ENCODE peak calls at places on chromosomes 12 and 14, in five cellular contexts. M is stomach, S is A549, P is coronary artery, I is PC-3. E is an unnamed sample.

GRCh38 chr12:92603741-92604432 is 98.9 kb upstream of the PLEKHG7 start:
- DNase-seq in P (no peak), I (no peak), S (no peak), M (no peak), E (no peak)

GRCh38 chr14:59727073-59727661 is 143.4 kb downstream of the RTN1 start:
- DNase-seq in I (no peak), P (no peak), S (no peak), M (no peak), E (no peak)

GRCh38 chr12:52041695-52042123 is 9.5 kb upstream of the NR4A1 start:
- DNase-seq in M (peak; percentile 58), I (no peak), S (no peak), P (no peak), E (no peak)

GRCh38 chr14:86640288-86640687 is 1110.3 kb downstream of the FLRT2 start:
- DNase-seq in S (no peak), I (no peak), P (no peak), M (no peak), E (no peak)

GRCh38 chr14:95597784-95598204 is 62.9 kb downstream of the GLRX5 start:
- DNase-seq in S (no peak), M (no peak), I (no peak), P (no peak), E (no peak)

GRCh38 chr12:12180136-12180535 is 86.7 kb downstream of the LRP6 start:
- DNase-seq in S (no peak), M (no peak), I (no peak), P (no peak), E (no peak)

GRCh38 chr14:33773205-33774030 is 177.5 kb downstream of the EGLN3 start:
- DNase-seq in I (no peak), S (no peak), M (no peak), P (no peak), E (no peak)

GRCh38 chr12:80041071-80041470 is 58.3 kb upstream of the OTOGL start:
- DNase-seq in P (no peak), M (no peak), S (no peak), I (no peak), E (no peak)

GRCh38 chr14:97796511-97796910 is 999.3 kb downstream of the VRK1 start:
- DNase-seq in I (no peak), S (no peak), P (no peak), M (no peak), E (no peak)

GRCh38 chr12:20657496-20657895 is 37.6 kb upstream of the SLCO1C1 start:
- DNase-seq in S (no peak), I (no peak), M (no peak), P (no peak), E (no peak)

GRCh38 chr12:28378749-28379148 is 188.5 kb downstream of the CCDC91 start:
- DNase-seq in P (no peak), S (no peak), M (no peak), I (peak; percentile 50), E (no peak)

GRCh38 chr14:31057035-31057434 is 30.9 kb upstream of the STRN3 start:
- DNase-seq in S (no peak), P (no peak), M (no peak), I (peak; percentile 34), E (no peak)

GRCh38 chr12:69052613-69053408 is 119.8 kb upstream of the CPM start:
- DNase-seq in M (no peak), P (no peak), S (peak; percentile 66), I (peak; percentile 91), E (no peak)

GRCh38 chr12:102638777-102639176 is 158.4 kb upstream of the IGF1 start:
- DNase-seq in P (no peak), S (no peak), I (no peak), M (no peak), E (no peak)

GRCh38 chr14:33335366-33335765 is 396.7 kb downstream of the NPAS3 start:
- DNase-seq in P (no peak), M (no peak), I (no peak), S (no peak), E (no peak)

GRCh38 chr12:57497223-57498142 is 9.6 kb downstream of the MARS1 start:
- DNase-seq in M (no peak), P (no peak), S (no peak), I (no peak), E (no peak)

GRCh38 chr12:70177637-70178036 is 65.6 kb upstream of the CNOT2 start:
- DNase-seq in M (no peak), P (no peak), I (no peak), S (no peak), E (no peak)

GRCh38 chr12:91817512-91817911 is 328.1 kb downstream of the BTG1 start:
- DNase-seq in S (no peak), I (peak; percentile 82), P (no peak), M (peak; percentile 50), E (no peak)

GRCh38 chr12:59780605-59781135 is 184.8 kb downstream of the SLC16A7 start:
- DNase-seq in P (no peak), I (peak; percentile 51), M (no peak), S (no peak), E (no peak)

GRCh38 chr14:23376477-23377200 is at the start of gene CMTM5:
- DNase-seq in P (no peak), M (no peak), I (no peak), S (no peak), E (no peak)

GRCh38 chr12:124053855-124054254 is 80.8 kb downstream of the ZNF664 start:
- DNase-seq in S (peak; percentile 44), P (no peak), M (peak; percentile 62), I (peak; percentile 32), E (peak; percentile 61)

GRCh38 chr12:95949801-95950206 is 6.7 kb downstream of the AMDHD1 start:
- DNase-seq in P (no peak), I (no peak), M (no peak), S (no peak), E (no peak)

GRCh38 chr12:65725376-65725775 is 98.9 kb upstream of the HMGA2 start:
- DNase-seq in I (peak; percentile 24), M (no peak), P (no peak), S (no peak), E (no peak)

GRCh38 chr14:99728981-99729451 is 44.9 kb downstream of the CYP46A1 start:
- DNase-seq in I (no peak), M (no peak), S (no peak), P (peak; percentile 61), E (peak; percentile 41)

GRCh38 chr14:59374048-59374447 is 91.1 kb downstream of the GPR135 start:
- DNase-seq in P (no peak), I (no peak), M (no peak), S (no peak), E (no peak)

GRCh38 chr12:64824130-64824499 is 332 bp upstream of the TBC1D30 start:
- DNase-seq in S (no peak), M (no peak), P (no peak), I (no peak), E (no peak)

GRCh38 chr12:55929306-55929791 is 1.6 kb upstream of the DGKA start:
- DNase-seq in M (peak; percentile 52), I (no peak), S (no peak), P (no peak), E (no peak)

GRCh38 chr12:47938093-47938492 is 25.3 kb upstream of the TMEM106C start:
- DNase-seq in M (no peak), S (no peak), I (peak; percentile 44), P (no peak), E (no peak)

GRCh38 chr14:34090451-34090850 is 139.6 kb upstream of the EGLN3 start:
- DNase-seq in S (no peak), P (no peak), I (no peak), M (no peak), E (no peak)

GRCh38 chr12:65414526-65414925 is 136.0 kb downstream of the MSRB3 start:
- DNase-seq in S (no peak), M (no peak), I (no peak), P (no peak), E (no peak)

GRCh38 chr12:53825246-53826081 is 73.7 kb upstream of the CISTR start:
- DNase-seq in M (peak; percentile 39), P (no peak), S (peak; percentile 93), I (peak; percentile 98), E (no peak)

GRCh38 chr12:67220065-67220464 is 49.1 kb upstream of the CAND1 start:
- DNase-seq in P (no peak), I (peak; percentile 62), S (no peak), M (no peak), E (no peak)
- TF ChIP-seq CTCF in P (no peak), I (peak; percentile 77), S (peak; percentile 28), M (no peak), E (no peak)

DNA sequence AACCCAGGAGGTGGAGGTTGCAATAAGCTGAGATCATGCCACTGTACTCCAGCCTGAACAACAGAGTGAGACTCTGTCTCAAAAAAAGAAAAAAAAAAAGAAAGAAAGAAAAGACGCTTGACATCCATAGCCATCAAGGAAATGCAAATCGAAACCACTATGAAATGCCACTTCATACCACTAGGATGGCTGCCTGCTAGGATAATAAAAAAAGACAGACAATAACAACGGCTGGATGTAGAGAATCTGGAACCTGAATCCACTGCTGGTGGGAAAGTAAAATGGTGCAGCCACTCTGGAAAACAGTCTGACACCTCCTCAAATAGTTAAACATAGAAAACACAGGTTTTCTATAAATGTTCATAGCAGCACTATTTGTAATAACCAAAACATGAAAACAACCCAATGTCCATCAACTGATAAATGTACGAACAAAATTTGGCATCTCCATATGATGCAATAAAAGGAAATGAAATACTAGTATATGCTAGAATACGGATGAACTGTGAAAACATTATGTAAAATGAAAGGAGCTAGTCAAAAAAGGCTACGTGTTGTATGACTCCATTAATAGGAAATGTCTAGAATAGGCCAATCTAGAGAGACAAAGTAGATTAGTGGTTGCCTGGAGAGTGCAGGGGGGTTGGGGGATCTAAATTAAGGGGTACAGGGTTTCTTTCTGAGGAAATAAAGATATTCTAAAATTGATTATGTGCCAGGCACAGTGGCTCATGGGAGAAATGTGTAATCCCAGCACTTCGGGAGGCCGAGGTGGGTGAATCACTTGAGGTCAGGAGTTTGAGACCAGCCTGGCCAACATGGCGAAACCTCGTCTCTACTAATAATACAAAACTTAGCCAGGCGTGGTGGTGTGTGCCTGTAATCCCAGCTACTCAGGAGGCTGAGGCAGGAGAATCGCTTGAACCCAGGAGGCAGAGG is 9.7 kb downstream of the WSB2 start:
- DNase-seq in S (no peak), I (no peak), P (no peak), M (no peak), E (no peak)
- TF ChIP-seq CTCF in S (no peak), I (no peak), P (no peak), M (no peak), E (no peak)

GRCh38 chr14:21476526-21476924 is 234 bp downstream of the RAB2B start:
- DNase-seq in M (peak; percentile 93), P (peak; percentile 93), I (peak; percentile 79), S (peak; percentile 72), E (peak; percentile 93)
- TF ChIP-seq CTCF in M (no peak), P (no peak), I (no peak), S (no peak), E (no peak)

GRCh38 chr12:110765144-110765543 is 22.5 kb upstream of the PPP1CC start:
- DNase-seq in S (no peak), M (no peak), I (no peak), P (no peak), E (no peak)
- TF ChIP-seq CTCF in S (no peak), M (no peak), I (no peak), P (no peak), E (no peak)

GRCh38 chr14:88935083-88935482 is 110.6 kb downstream of the TTC8 start:
- DNase-seq in M (no peak), I (no peak), P (no peak), S (no peak), E (no peak)

GRCh38 chr14:88933203-88933602 is 108.8 kb downstream of the TTC8 start:
- DNase-seq in M (no peak), P (no peak), S (no peak), I (no peak), E (no peak)

GRCh38 chr14:88934231-88934898 is 109.9 kb downstream of the TTC8 start:
- DNase-seq in S (no peak), P (no peak), M (no peak), I (no peak), E (no peak)

GRCh38 chr14:88929656-88930436 is 105.4 kb downstream of the TTC8 start:
- DNase-seq in I (peak; percentile 25), S (no peak), M (no peak), P (no peak), E (no peak)
- TF ChIP-seq CTCF in I (peak; percentile 40), S (no peak), M (no peak), P (no peak), E (no peak)

E was measured in lower lobe of right lung.